ENCODE peak calls at places on chromosomes 5 and 9, in six cellular contexts. U is esophagus squamous epithelium; T is NCI-H1092; P is stimulated activated CD8-positive, alpha-beta memory T cell treated with anti-CD3 and anti-CD28 coated beads, Interleukin-2, amount 100 ng/mL, for 48 hours; C is MV-4-11; X is NCI-H2081. J is an unnamed sample.

GRCh38 chr9:110797611-110798010 is 129.0 kb downstream of the MUSK start:
- DNase-seq in X (no peak), P (no peak), C (no peak), T (no peak), U (no peak), J (no peak)

GRCh38 chr5:118723021-118723338 is 265.4 kb downstream of the DTWD2 start:
- DNase-seq in U (no peak), C (peak), X (no peak), P (no peak), T (no peak), J (no peak)

GRCh38 chr9:4333787-4334186 is 33.9 kb upstream of the GLIS3 start:
- DNase-seq in U (no peak), T (no peak), P (no peak), C (no peak), X (no peak), J (no peak)

GRCh38 chr5:181211208-181211607 is 6.2 kb upstream of the TRIM7 start:
- DNase-seq in U (no peak), X (no peak), P (no peak), T (no peak), C (no peak), J (no peak)

GRCh38 chr9:133463864-133464615 is 4.3 kb downstream of the CACFD1 start:
- DNase-seq in P (no peak), T (no peak), X (no peak), C (no peak), U (no peak), J (no peak)

GRCh38 chr9:83623634-83623991 is 670 bp downstream of the IDNK start:
- DNase-seq in P (no peak), U (no peak), C (no peak), X (no peak), T (peak), J (no peak)

GRCh38 chr5:133967715-133968056 is 739 bp downstream of the C5orf15 start:
- DNase-seq in C (peak), U (no peak), P (no peak), T (no peak), X (no peak), J (no peak)

GRCh38 chr9:121607434-121608248 is 43.8 kb upstream of the DAB2IP start:
- DNase-seq in U (no peak), X (no peak), P (no peak), C (peak), T (peak), J (no peak)

GRCh38 chr9:99103505-99103904 is 1.4 kb upstream of the TGFBR1 start:
- DNase-seq in P (no peak), T (no peak), U (no peak), X (no peak), C (no peak), J (no peak)

GRCh38 chr5:132446621-132447020 is 44.0 kb downstream of the IRF1 start:
- DNase-seq in C (no peak), T (no peak), X (no peak), P (no peak), U (no peak), J (no peak)

GRCh38 chr5:96584712-96585111 is 77.5 kb upstream of the CAST start:
- DNase-seq in P (no peak), U (no peak), C (peak), X (no peak), T (no peak), J (no peak)

GRCh38 chr9:70587143-70587710 is 172.8 kb upstream of the KLF9 start:
- DNase-seq in C (no peak), T (no peak), U (no peak), X (no peak), P (no peak), J (no peak)